ENCODE peak calls at places on chromosomes 5 and 9, in six cellular contexts. G is right cardiac atrium, E is uterus, I is AG04450, D is esophagus muscularis mucosa, C is lower lobe of right lung. H is an unnamed sample.

GRCh38 chr5:133331866-133332731 is 280.2 kb downstream of the FSTL4 start:
- DNase-seq in G (no peak), E (no peak), I (no peak), D (no peak), C (no peak), H (no peak)

GRCh38 chr5:168931638-168932345 is 352.6 kb upstream of the PANK3 start:
- DNase-seq in G (no peak), E (no peak), I (no peak), D (no peak), C (no peak), H (no peak)

GRCh38 chr5:74951855-74952254 is 85.7 kb upstream of the FAM169A start:
- DNase-seq in G (no peak), E (no peak), I (no peak), D (no peak), C (no peak), H (no peak)

GRCh38 chr9:98192503-98193335 is at the start of gene CORO2A:
- DNase-seq in G (peak), E (peak), I (peak), D (no peak), C (peak), H (peak)

GRCh38 chr5:448766-449090 is 5.8 kb downstream of the EXOC3 start:
- DNase-seq in G (no peak), E (no peak), I (no peak), D (no peak), C (no peak), H (no peak)

GRCh38 chr5:139415221-139415861 is 11.5 kb upstream of the SPATA24 start:
- DNase-seq in G (peak), E (no peak), I (no peak), D (no peak), C (no peak), H (peak)

GRCh38 chr5:171706736-171707440 is 78.7 kb upstream of the SMIM23 start:
- DNase-seq in G (no peak), E (no peak), I (no peak), D (peak), C (no peak), H (no peak)

GRCh38 chr9:88651682-88652633 is 117.0 kb downstream of the NXNL2 start:
- DNase-seq in G (peak), E (peak), I (peak), D (peak), C (peak), H (peak)

GRCh38 chr5:122264610-122265009 is 47.4 kb upstream of the SNCAIP start:
- DNase-seq in G (no peak), E (no peak), I (no peak), D (no peak), C (no peak), H (no peak)

GRCh38 chr9:135215571-135216161 is 128.2 kb downstream of the OLFM1 start:
- DNase-seq in G (peak), E (no peak), I (no peak), D (no peak), C (peak), H (peak)

GRCh38 chr9:7388755-7389154 is 410.8 kb downstream of the DMAC1 start:
- DNase-seq in G (no peak), E (no peak), I (no peak), D (no peak), C (no peak), H (no peak)

GRCh38 chr5:159864885-159865622 is 51.2 kb upstream of the ADRA1B start:
- DNase-seq in G (no peak), E (no peak), I (no peak), D (no peak), C (no peak), H (no peak)

GRCh38 chr9:88426651-88427050 is 38.4 kb downstream of the SPIN1 start:
- DNase-seq in G (no peak), E (no peak), I (no peak), D (no peak), C (no peak), H (no peak)

GRCh38 chr5:172910828-172911627 is 48.2 kb upstream of the RPL26L1 start:
- DNase-seq in G (peak), E (peak), I (no peak), D (peak), C (peak), H (peak)

GRCh38 chr5:82174128-82174918 is 103.8 kb downstream of the RPS23 start:
- DNase-seq in G (peak), E (peak), I (no peak), D (no peak), C (peak), H (peak)

GRCh38 chr5:39315995-39316394 is 48.3 kb downstream of the C9 start:
- DNase-seq in G (no peak), E (no peak), I (no peak), D (no peak), C (no peak), H (no peak)

GRCh38 chr5:76086060-76086459 is 2.9 kb downstream of the SV2C start:
- DNase-seq in G (no peak), E (no peak), I (no peak), D (no peak), C (no peak), H (no peak)

GRCh38 chr5:76083555-76084495 is 642 bp downstream of the SV2C start:
- DNase-seq in G (no peak), E (no peak), I (no peak), D (no peak), C (no peak), H (no peak)

GRCh38 chr5:76085286-76085579 is 2.0 kb downstream of the SV2C start:
- DNase-seq in G (no peak), E (no peak), I (no peak), D (no peak), C (no peak), H (no peak)

GRCh38 chr5:76082790-76083554 is at the start of gene SV2C:
- DNase-seq in G (peak), E (no peak), I (no peak), D (no peak), C (peak), H (no peak)

GRCh38 chr5:76084496-76085285 is 1.5 kb downstream of the SV2C start:
- DNase-seq in G (peak), E (no peak), I (no peak), D (no peak), C (no peak), H (no peak)
- H3K4me3 ChIP-seq in G (peak), E (no peak), I (no peak), D (peak), C (peak), H (peak)

DNA sequence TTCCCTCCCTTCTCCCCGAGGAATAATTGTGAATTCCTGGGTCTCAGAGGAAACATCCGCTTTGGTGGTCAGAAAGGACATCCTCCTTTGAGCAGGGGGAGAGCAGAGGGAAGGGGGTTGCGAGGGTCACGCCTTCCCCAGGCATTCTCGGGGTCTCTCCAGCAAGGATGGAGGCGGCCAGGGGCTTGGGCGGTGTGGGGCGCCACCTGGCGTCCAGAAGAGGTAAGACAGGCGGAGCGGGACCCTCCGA is 129.1 kb downstream of the KCNIP1 start:
- DNase-seq in G (peak), E (peak), I (no peak), D (no peak), C (peak), H (peak)
- H3K27ac ChIP-seq in G (peak), E (peak), I (peak), D (peak), C (peak), H (peak)

GRCh38 chr9:82117528-82117927 is 129.0 kb downstream of the SPATA31D1 start:
- DNase-seq in G (no peak), E (no peak), I (no peak), D (no peak), C (no peak), H (no peak)

GRCh38 chr9:82115900-82116299 is 127.3 kb downstream of the SPATA31D1 start:
- DNase-seq in G (no peak), E (no peak), I (no peak), D (no peak), C (no peak), H (no peak)

GRCh38 chr9:82116538-82116937 is 128.0 kb downstream of the SPATA31D1 start:
- DNase-seq in G (no peak), E (no peak), I (no peak), D (no peak), C (no peak), H (no peak)

GRCh38 chr9:82117025-82117424 is 128.5 kb downstream of the SPATA31D1 start:
- DNase-seq in G (no peak), E (peak), I (no peak), D (no peak), C (no peak), H (no peak)
- H3K4me3 ChIP-seq in G (no peak), E (no peak), I (no peak), D (no peak), C (no peak), H (no peak)

GRCh38 chr9:95738438-95738837 is 137.1 kb upstream of the ERCC6L2 start:
- DNase-seq in G (no peak), E (no peak), I (no peak), D (no peak), C (no peak), H (no peak)

GRCh38 chr9:95741631-95742030 is 133.9 kb upstream of the ERCC6L2 start:
- DNase-seq in G (no peak), E (no peak), I (no peak), D (no peak), C (no peak), H (no peak)

GRCh38 chr9:95740217-95741004 is 135.1 kb upstream of the ERCC6L2 start:
- DNase-seq in G (no peak), E (no peak), I (no peak), D (no peak), C (no peak), H (no peak)

GRCh38 chr9:95746408-95747165 is 128.9 kb upstream of the ERCC6L2 start:
- DNase-seq in G (no peak), E (no peak), I (no peak), D (no peak), C (no peak), H (no peak)

DNA sequence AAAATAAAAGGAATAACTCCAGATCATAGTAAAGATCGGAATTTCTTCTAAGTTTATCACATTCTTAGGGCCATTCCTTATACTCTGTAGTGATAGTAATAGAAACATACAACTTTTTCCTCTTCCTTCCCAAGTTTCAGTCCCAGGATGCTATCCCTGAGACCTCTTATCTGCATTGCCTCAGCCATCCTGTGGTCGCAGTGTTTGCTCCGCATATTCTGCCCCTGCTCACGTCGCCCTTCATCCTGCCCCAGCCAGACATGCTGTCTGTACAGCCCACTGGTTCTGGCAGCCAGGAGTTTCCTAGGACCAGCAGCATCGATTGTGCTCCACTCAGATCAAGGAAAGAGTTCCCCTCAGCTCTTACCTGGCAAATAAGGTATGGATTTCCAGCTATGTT is 132.7 kb upstream of the ERCC6L2 start:
- DNase-seq in G (no peak), E (no peak), I (no peak), D (no peak), C (no peak), H (no peak)
- H3K27ac ChIP-seq in G (no peak), E (no peak), I (no peak), D (no peak), C (no peak), H (no peak)

DNA sequence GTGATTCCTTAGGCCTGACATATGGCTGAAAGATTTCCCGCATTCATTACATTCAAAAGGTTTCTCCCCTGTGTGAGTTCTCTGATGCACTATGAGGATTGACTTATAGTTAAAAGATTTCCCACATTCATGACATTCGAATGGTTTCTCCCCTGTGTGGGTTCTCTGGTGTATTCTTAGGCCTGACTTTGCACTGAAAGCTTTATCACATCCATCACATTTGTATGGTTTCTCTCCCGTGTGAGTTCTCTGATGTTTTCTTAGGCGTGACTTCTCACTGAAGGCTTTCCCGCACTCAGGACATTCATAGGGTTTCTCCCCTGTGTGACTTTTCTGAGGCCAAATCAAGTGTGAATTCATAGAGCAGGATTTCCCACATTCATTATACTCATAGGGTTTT is 35.8 kb downstream of the ZNF782 start:
- DNase-seq in G (no peak), E (no peak), I (no peak), D (no peak), C (no peak), H (no peak)
- H3K4me3 ChIP-seq in G (peak), E (no peak), I (no peak), D (no peak), C (no peak), H (no peak)

GRCh38 chr9:29021632-29022031 is 1448.4 kb upstream of the C9orf72 start:
- DNase-seq in G (no peak), E (no peak), I (no peak), D (no peak), C (no peak), H (no peak)
- H3K27ac ChIP-seq in G (no peak), E (no peak), I (no peak), D (no peak), C (no peak), H (no peak)

GRCh38 chr9:21590058-21590996 is 108.2 kb upstream of the IFNE start:
- DNase-seq in G (no peak), E (no peak), I (no peak), D (no peak), C (no peak), H (no peak)
- H3K4me3 ChIP-seq in G (no peak), E (no peak), I (no peak), D (no peak), C (no peak), H (no peak)

GRCh38 chr9:101470929-101471328 is 35.4 kb upstream of the ALDOB start:
- DNase-seq in G (no peak), E (no peak), I (no peak), D (no peak), C (no peak), H (no peak)
- H3K27ac ChIP-seq in G (no peak), E (no peak), I (no peak), D (no peak), C (no peak), H (no peak)

GRCh38 chr5:59169768-59170150 is 586.9 kb downstream of the RAB3C start:
- DNase-seq in G (no peak), E (no peak), I (no peak), D (no peak), C (no peak), H (no peak)
- H3K4me3 ChIP-seq in G (no peak), E (no peak), I (no peak), D (no peak), C (no peak), H (no peak)

DNA sequence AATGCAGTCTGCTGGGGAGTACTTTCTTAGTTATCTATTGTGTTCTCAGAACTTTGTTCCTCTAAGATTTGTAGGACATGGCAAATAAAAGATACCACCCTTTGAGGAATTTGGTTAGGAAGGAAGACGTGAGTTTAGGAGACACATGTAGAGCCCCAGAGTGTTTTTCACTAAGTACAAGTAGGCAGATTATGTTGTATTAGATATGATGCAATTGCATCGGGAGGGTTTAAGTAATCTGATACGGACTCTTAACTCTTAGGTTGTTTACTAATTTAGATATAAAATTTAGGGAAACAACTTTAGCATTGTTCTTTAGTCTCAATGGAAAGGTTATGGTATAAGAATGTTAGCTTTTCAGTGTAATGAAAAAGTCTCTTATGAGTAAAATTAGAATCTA is 84.4 kb downstream of the TRIO start:
- DNase-seq in G (no peak), E (no peak), I (no peak), D (no peak), C (no peak), H (no peak)
- H3K27ac ChIP-seq in G (no peak), E (no peak), I (no peak), D (no peak), C (peak), H (peak)

H was measured in left ventricle myocardium inferior.